ENCODE peak calls at places on chromosomes 1 and 21, in five cellular contexts. A is HEK293T, S is K562, J is HCT116, V is HepG2. Z is an unnamed sample.

GRCh38 chr21:46066843-46067331 is 31.0 kb upstream of the COL6A2 start:
- DNase-seq in A (no peak), S (no peak), J (no peak), V (no peak), Z (no peak)

GRCh38 chr21:15495965-15496364 is 233.8 kb upstream of the USP25 start:
- DNase-seq in A (no peak), S (no peak), J (no peak), V (peak), Z (no peak)

GRCh38 chr1:204293605-204294365 is 65.9 kb downstream of the PLEKHA6 start:
- DNase-seq in A (no peak), S (no peak), J (no peak), V (no peak), Z (no peak)

GRCh38 chr1:232227171-232227740 is 402.7 kb downstream of the SIPA1L2 start:
- DNase-seq in A (no peak), S (no peak), J (no peak), V (no peak), Z (no peak)

GRCh38 chr21:32597205-32597604 is 11.9 kb upstream of the TCP10L start:
- DNase-seq in A (no peak), S (no peak), J (peak), V (peak), Z (no peak)

GRCh38 chr1:114468710-114469468 is 42.1 kb downstream of the TRIM33 start:
- DNase-seq in A (no peak), S (no peak), J (no peak), V (no peak), Z (no peak)

GRCh38 chr1:86708923-86709322 is 4.5 kb downstream of the SH3GLB1 start:
- DNase-seq in A (no peak), S (peak), J (no peak), V (no peak), Z (no peak)

GRCh38 chr1:197994907-197995407 is 77.8 kb downstream of the LHX9 start:
- DNase-seq in A (no peak), S (peak), J (no peak), V (peak), Z (no peak)

GRCh38 chr1:196152086-196152485 is 456.2 kb downstream of the KCNT2 start:
- DNase-seq in A (no peak), S (peak), J (no peak), V (no peak), Z (no peak)

GRCh38 chr1:23168079-23168461 is 586 bp downstream of the LUZP1 start:
- DNase-seq in A (peak), S (peak), J (no peak), V (no peak), Z (no peak)

GRCh38 chr1:97097404-97097925 is 375.9 kb downstream of the PTBP2 start:
- DNase-seq in A (no peak), S (no peak), J (no peak), V (no peak), Z (no peak)

GRCh38 chr21:43290529-43291346 is 121.9 kb downstream of the CRYAA start:
- DNase-seq in A (no peak), S (no peak), J (no peak), V (no peak), Z (peak)

GRCh38 chr1:159056069-159056698 is 20.4 kb downstream of the AIM2 start:
- DNase-seq in A (no peak), S (no peak), J (no peak), V (no peak), Z (peak)

GRCh38 chr1:33763406-33763805 is 100.5 kb upstream of the HMGB4 start:
- DNase-seq in A (no peak), S (no peak), J (no peak), V (no peak), Z (no peak)

GRCh38 chr1:245823408-245824147 is 668.8 kb downstream of the KIF26B start:
- DNase-seq in A (no peak), S (no peak), J (no peak), V (no peak), Z (no peak)

GRCh38 chr1:27952147-27952546 is 7.6 kb upstream of the XKR8 start:
- DNase-seq in A (no peak), S (no peak), J (no peak), V (no peak), Z (no peak)

GRCh38 chr21:29146726-29147125 is 16.3 kb downstream of the MAP3K7CL start:
- DNase-seq in A (no peak), S (no peak), J (no peak), V (no peak), Z (no peak)

GRCh38 chr1:214463596-214463995 is 87.8 kb downstream of the PTPN14 start:
- DNase-seq in A (no peak), S (no peak), J (no peak), V (no peak), Z (no peak)

GRCh38 chr1:73800376-73800775 is 397.6 kb downstream of the LRRIQ3 start:
- DNase-seq in A (no peak), S (no peak), J (no peak), V (no peak), Z (no peak)

GRCh38 chr1:5768014-5768413 is 224.2 kb downstream of the NPHP4 start:
- DNase-seq in A (no peak), S (no peak), J (no peak), V (no peak), Z (peak)

GRCh38 chr1:42961560-42962091 is 3.0 kb upstream of the SLC2A1 start:
- DNase-seq in A (no peak), S (no peak), J (no peak), V (peak), Z (no peak)

GRCh38 chr21:33985117-33986050 is 69.8 kb upstream of the ATP5PO start:
- DNase-seq in A (no peak), S (no peak), J (no peak), V (no peak), Z (no peak)

GRCh38 chr1:182833271-182833670 is 5.9 kb upstream of the DHX9 start:
- DNase-seq in A (no peak), S (no peak), J (no peak), V (no peak), Z (no peak)

GRCh38 chr21:38753114-38754100 is 52.3 kb upstream of the ETS2 start:
- DNase-seq in A (no peak), S (no peak), J (no peak), V (no peak), Z (no peak)

GRCh38 chr1:154456631-154457030 is 45.4 kb upstream of the TDRD10 start:
- DNase-seq in A (no peak), S (no peak), J (no peak), V (no peak), Z (no peak)

GRCh38 chr1:201719812-201720521 is 109.0 kb upstream of the IPO9 start:
- DNase-seq in A (peak), S (no peak), J (no peak), V (no peak), Z (no peak)

GRCh38 chr1:166960871-166961474 is 14.4 kb downstream of the ILDR2 start:
- DNase-seq in A (no peak), S (no peak), J (no peak), V (no peak), Z (no peak)

GRCh38 chr1:81030441-81030840 is 770.3 kb upstream of the ADGRL2 start:
- DNase-seq in A (no peak), S (no peak), J (no peak), V (no peak), Z (no peak)

GRCh38 chr1:81034366-81034765 is 766.4 kb upstream of the ADGRL2 start:
- DNase-seq in A (no peak), S (no peak), J (no peak), V (no peak), Z (no peak)

GRCh38 chr1:81032374-81032773 is 768.4 kb upstream of the ADGRL2 start:
- DNase-seq in A (no peak), S (no peak), J (no peak), V (no peak), Z (no peak)

GRCh38 chr1:81032973-81033425 is 767.7 kb upstream of the ADGRL2 start:
- DNase-seq in A (peak), S (no peak), J (no peak), V (no peak), Z (no peak)

DNA sequence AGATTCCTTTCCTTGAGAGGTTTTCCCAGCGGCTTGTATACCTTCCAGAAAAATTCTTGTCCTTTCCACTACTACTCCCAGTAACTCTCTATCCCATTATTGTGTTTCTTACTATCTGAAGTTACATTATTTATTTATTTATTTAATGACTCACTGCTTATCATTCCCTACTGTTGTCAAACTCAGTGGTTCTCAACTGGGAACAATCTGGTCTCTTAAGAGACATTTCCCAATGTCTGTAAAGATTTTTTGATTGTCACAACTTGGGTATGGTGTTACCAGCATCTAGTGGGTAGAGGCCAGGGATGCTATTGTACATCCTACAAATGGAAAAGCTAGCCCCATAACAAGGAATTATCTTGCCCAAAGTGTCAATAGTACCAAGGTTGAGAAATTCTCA is 771.5 kb upstream of the ADGRL2 start:
- DNase-seq in A (no peak), S (no peak), J (no peak), V (no peak), Z (no peak)
- TF ChIP-seq SP1 in A (no peak), S (no peak), J (no peak), V (no peak), Z (no peak)

GRCh38 chr1:21154717-21155116 is 22.0 kb downstream of the EIF4G3 start:
- DNase-seq in A (no peak), S (no peak), J (no peak), V (no peak), Z (no peak)

GRCh38 chr1:21152423-21153100 is 24.1 kb downstream of the EIF4G3 start:
- DNase-seq in A (no peak), S (no peak), J (no peak), V (no peak), Z (no peak)

GRCh38 chr1:21149862-21150432 is 26.8 kb downstream of the EIF4G3 start:
- DNase-seq in A (no peak), S (no peak), J (peak), V (no peak), Z (no peak)

GRCh38 chr1:21156019-21156418 is 20.7 kb downstream of the EIF4G3 start:
- DNase-seq in A (no peak), S (no peak), J (no peak), V (no peak), Z (no peak)

DNA sequence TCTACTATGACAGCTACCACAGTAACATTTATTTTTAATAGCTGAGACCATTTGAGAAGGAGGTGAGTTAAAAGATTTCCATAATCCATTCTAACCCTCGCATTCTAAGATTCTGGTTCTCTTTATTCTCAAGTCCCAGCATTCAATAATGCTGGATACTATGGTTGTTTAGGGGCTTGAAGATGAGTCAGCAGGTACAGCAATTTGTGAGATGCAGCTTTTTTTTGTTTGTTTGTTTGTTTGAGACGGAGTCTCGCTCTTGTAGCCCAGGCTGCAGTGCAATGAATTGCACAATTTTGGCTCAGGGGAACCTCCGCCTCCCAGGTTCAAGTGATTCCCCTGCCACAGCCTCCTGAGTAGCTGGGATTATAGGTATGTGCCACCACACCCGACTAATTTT is 23.4 kb downstream of the EIF4G3 start:
- DNase-seq in A (no peak), S (no peak), J (no peak), V (no peak), Z (no peak)
- TF ChIP-seq SP1 in A (no peak), S (no peak), J (no peak), V (no peak), Z (no peak)

GRCh38 chr1:6785318-6785712 is at the start of gene CAMTA1:
- DNase-seq in A (no peak), S (no peak), J (no peak), V (no peak), Z (no peak)

GRCh38 chr1:6784560-6785317 is 515 bp upstream of the CAMTA1 start:
- DNase-seq in A (peak), S (peak), J (peak), V (peak), Z (peak)

GRCh38 chr1:6782151-6782550 is 3.1 kb upstream of the CAMTA1 start:
- DNase-seq in A (no peak), S (no peak), J (no peak), V (no peak), Z (no peak)

GRCh38 chr1:6783956-6784559 is 1.2 kb upstream of the CAMTA1 start:
- DNase-seq in A (no peak), S (no peak), J (no peak), V (no peak), Z (no peak)

DNA sequence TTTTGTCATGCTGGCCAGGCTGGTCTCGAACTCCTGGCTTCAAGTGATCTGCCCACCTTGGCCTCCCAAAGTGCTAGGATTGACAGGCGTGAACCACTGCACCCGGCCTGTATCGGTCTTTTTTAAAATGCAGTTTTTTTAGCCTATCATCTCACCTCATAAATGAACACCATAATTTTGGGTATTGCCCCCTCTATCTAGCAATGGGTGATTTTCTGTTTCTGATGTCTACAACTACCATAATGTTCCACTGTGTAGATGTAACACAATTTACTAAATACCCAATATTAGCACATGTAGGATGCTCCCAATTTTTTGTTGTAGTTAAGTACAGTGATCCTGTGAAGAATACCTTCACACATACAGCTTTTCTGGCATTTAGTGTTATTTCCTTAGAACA is 2.0 kb upstream of the CAMTA1 start:
- DNase-seq in A (no peak), S (no peak), J (no peak), V (no peak), Z (no peak)
- TF ChIP-seq SP1 in A (no peak), S (no peak), J (no peak), V (no peak), Z (no peak)

DNA sequence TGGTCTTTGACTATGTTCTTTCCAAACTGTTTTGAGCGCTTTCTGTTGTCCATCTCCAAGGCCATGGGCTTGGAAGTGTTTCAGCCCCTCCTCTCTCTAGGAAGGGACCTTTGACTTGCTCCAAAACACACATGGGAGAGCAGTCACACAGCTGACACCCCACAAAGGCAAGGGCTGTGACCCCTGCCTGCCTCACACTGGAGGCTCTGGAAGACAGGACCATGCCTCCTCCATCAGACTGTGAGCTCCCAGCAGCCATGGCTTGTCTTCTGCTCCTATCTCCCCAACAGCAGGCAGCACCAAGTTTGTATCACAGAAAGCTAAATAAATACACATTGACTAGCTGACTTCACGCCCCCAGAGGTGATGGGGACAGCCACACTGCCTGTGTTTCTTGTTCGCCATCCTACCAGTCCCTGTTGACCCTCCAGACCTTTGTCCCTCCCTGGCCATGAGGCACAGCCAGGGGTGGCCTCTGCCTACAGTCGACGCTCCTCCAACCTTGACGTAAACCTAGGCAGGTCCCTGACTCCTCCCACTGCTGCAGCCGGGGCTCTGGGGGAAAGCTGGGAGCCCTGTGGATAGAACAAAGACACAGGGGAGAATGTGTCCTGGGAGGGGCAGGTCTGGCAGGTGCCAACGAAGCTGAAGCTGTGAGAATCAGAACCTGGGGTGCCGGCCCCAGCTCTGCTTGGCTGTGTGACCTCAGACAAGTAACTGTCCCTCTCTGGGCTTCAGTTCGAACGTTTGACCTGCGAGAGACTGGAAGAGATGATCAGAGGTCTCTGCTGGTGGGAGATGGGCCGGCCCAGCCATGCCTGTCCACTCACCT is 4.8 kb downstream of the PLA2G2F start:
- DNase-seq in A (no peak), S (no peak), J (no peak), V (peak), Z (no peak)
- TF ChIP-seq SP1 in A (no peak), S (no peak), J (no peak), V (no peak), Z (no peak)

DNA sequence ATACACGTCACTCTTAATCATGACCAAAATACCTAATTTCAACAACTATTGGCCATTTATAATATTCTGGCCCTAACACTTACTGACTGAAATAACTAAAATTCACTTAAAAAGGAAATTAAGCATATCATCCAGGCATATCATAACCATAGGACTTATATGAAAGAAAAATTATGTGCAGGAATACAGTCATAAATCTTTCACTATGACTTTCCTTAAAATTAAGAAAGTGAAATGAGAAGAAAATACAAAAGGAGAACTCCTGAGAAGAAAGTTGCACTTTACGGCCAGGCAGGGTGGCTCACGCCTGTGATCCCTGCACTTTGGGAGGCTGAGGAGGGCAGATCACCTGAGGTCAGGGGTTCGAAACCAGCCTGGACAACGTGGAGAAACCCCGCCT is 9.4 kb downstream of the ZZZ3 start:
- DNase-seq in A (no peak), S (no peak), J (no peak), V (no peak), Z (no peak)
- TF ChIP-seq SP1 in A (no peak), S (no peak), J (no peak), V (no peak), Z (no peak)

GRCh38 chr1:88003255-88003654 is 674.6 kb downstream of the LMO4 start:
- DNase-seq in A (no peak), S (no peak), J (no peak), V (no peak), Z (no peak)
- TF ChIP-seq SP1 in A (no peak), S (no peak), J (no peak), V (no peak), Z (no peak)

GRCh38 chr1:1230656-1231399 is 973 bp downstream of the SDF4 start:
- DNase-seq in A (peak), S (peak), J (peak), V (peak), Z (no peak)
- TF ChIP-seq SP1 in A (no peak), S (peak), J (no peak), V (no peak), Z (no peak)

Z was measured in WTC11.